ENCODE peak calls at places on chromosomes 7 and 10, in four cellular contexts. One of them, this sample, is unnamed.

GRCh38 chr7:109752068-109752467 is 1182.4 kb downstream of the DNAJB9 start:
- DNase-seq in neural crest cell: no peak
- DNase-seq in endodermal cell: no peak
- DNase-seq in transverse colon: no peak
- DNase-seq in this sample: no peak

GRCh38 chr7:21256310-21256877 is 171.5 kb upstream of the SP4 start:
- DNase-seq in transverse colon: no peak
- DNase-seq in endodermal cell: no peak
- DNase-seq in neural crest cell: no peak
- DNase-seq in this sample: no peak

GRCh38 chr7:150383710-150384397 is 4.7 kb downstream of the ZNF775 start:
- DNase-seq in transverse colon: peak; percentile 87
- DNase-seq in neural crest cell: peak; percentile 90
- DNase-seq in endodermal cell: peak; percentile 99
- DNase-seq in this sample: peak; percentile 97

GRCh38 chr10:99694171-99694570 is 34.9 kb downstream of the ENTPD7 start:
- DNase-seq in endodermal cell: no peak
- DNase-seq in transverse colon: no peak
- DNase-seq in neural crest cell: no peak
- DNase-seq in this sample: no peak

GRCh38 chr10:132669208-132669861 is 116.6 kb downstream of the NKX6-2 start:
- DNase-seq in endodermal cell: no peak
- DNase-seq in neural crest cell: no peak
- DNase-seq in transverse colon: no peak
- DNase-seq in this sample: no peak

GRCh38 chr7:94418851-94419250 is 24.2 kb downstream of the COL1A2 start:
- DNase-seq in transverse colon: no peak
- DNase-seq in neural crest cell: no peak
- DNase-seq in endodermal cell: no peak
- DNase-seq in this sample: no peak

GRCh38 chr7:95365151-95365550 is 31.0 kb downstream of the PON3 start:
- DNase-seq in transverse colon: no peak
- DNase-seq in neural crest cell: no peak
- DNase-seq in endodermal cell: no peak
- DNase-seq in this sample: no peak

GRCh38 chr10:68900427-68901105 is 549 bp upstream of the DDX50 start:
- DNase-seq in transverse colon: no peak
- DNase-seq in endodermal cell: no peak
- DNase-seq in neural crest cell: no peak
- DNase-seq in this sample: no peak

GRCh38 chr10:21912583-21912982 is 90.9 kb downstream of the DNAJC1 start:
- DNase-seq in neural crest cell: no peak
- DNase-seq in transverse colon: no peak
- DNase-seq in endodermal cell: peak; percentile 69
- DNase-seq in this sample: no peak

GRCh38 chr10:71582019-71582418 is 137.6 kb downstream of the C10orf105 start:
- DNase-seq in endodermal cell: peak; percentile 88
- DNase-seq in transverse colon: no peak
- DNase-seq in neural crest cell: peak; percentile 45
- DNase-seq in this sample: peak; percentile 72

GRCh38 chr10:33817647-33818046 is 483.2 kb upstream of the NRP1 start:
- DNase-seq in transverse colon: no peak
- DNase-seq in neural crest cell: no peak
- DNase-seq in endodermal cell: no peak
- DNase-seq in this sample: no peak

GRCh38 chr10:7529638-7530037 is 118.8 kb upstream of the SFMBT2 start:
- DNase-seq in transverse colon: no peak
- DNase-seq in endodermal cell: peak; percentile 83
- DNase-seq in neural crest cell: no peak
- DNase-seq in this sample: peak; percentile 59

GRCh38 chr7:69403169-69403568 is 195.1 kb upstream of the AUTS2 start:
- DNase-seq in endodermal cell: peak; percentile 63
- DNase-seq in neural crest cell: no peak
- DNase-seq in transverse colon: no peak
- DNase-seq in this sample: peak; percentile 75

GRCh38 chr7:25122373-25122772 is 2.7 kb downstream of the CYCS start:
- DNase-seq in endodermal cell: peak; percentile 3
- DNase-seq in neural crest cell: no peak
- DNase-seq in transverse colon: no peak
- DNase-seq in this sample: no peak

GRCh38 chr10:123269675-123270074 is 115.5 kb downstream of the BUB3 start:
- DNase-seq in neural crest cell: no peak
- DNase-seq in transverse colon: no peak
- DNase-seq in endodermal cell: no peak
- DNase-seq in this sample: no peak

GRCh38 chr7:79982151-79982770 is 152.4 kb upstream of the GNAI1 start:
- DNase-seq in endodermal cell: no peak
- DNase-seq in transverse colon: no peak
- DNase-seq in neural crest cell: no peak
- DNase-seq in this sample: no peak

GRCh38 chr10:42513921-42514320 is 124.4 kb downstream of the ZNF33B start:
- DNase-seq in neural crest cell: no peak
- DNase-seq in endodermal cell: no peak
- DNase-seq in transverse colon: no peak
- DNase-seq in this sample: no peak

GRCh38 chr7:55641273-55641691 is 69.0 kb upstream of the VOPP1 start:
- DNase-seq in transverse colon: peak; percentile 33
- DNase-seq in neural crest cell: no peak
- DNase-seq in endodermal cell: peak; percentile 64
- DNase-seq in this sample: peak; percentile 54

GRCh38 chr10:129764011-129764900 is 199.8 kb downstream of the EBF3 start:
- DNase-seq in transverse colon: peak; percentile 4
- DNase-seq in endodermal cell: peak; percentile 24
- DNase-seq in neural crest cell: no peak
- DNase-seq in this sample: no peak

GRCh38 chr10:127527891-127528290 is 21.2 kb upstream of the NPS start:
- DNase-seq in transverse colon: no peak
- DNase-seq in neural crest cell: no peak
- DNase-seq in endodermal cell: no peak
- DNase-seq in this sample: no peak

GRCh38 chr10:119090026-119090808 is 9.6 kb upstream of the EIF3A start:
- DNase-seq in endodermal cell: no peak
- DNase-seq in neural crest cell: no peak
- DNase-seq in transverse colon: peak; percentile 66
- DNase-seq in this sample: no peak

GRCh38 chr7:151631149-151631967 is 111.7 kb upstream of the RHEB start:
- DNase-seq in neural crest cell: no peak
- DNase-seq in transverse colon: no peak
- DNase-seq in endodermal cell: peak; percentile 75
- DNase-seq in this sample: no peak

GRCh38 chr10:130010653-130011052 is 46.6 kb upstream of the EBF3 start:
- DNase-seq in neural crest cell: no peak
- DNase-seq in endodermal cell: no peak
- DNase-seq in transverse colon: no peak
- DNase-seq in this sample: no peak

GRCh38 chr10:95242581-95243317 is 48.1 kb downstream of the PDLIM1 start:
- DNase-seq in neural crest cell: peak; percentile 62
- DNase-seq in transverse colon: no peak
- DNase-seq in endodermal cell: peak; percentile 82
- DNase-seq in this sample: peak; percentile 67

GRCh38 chr7:122402235-122402634 is 97.7 kb upstream of the FEZF1 start:
- DNase-seq in endodermal cell: peak; percentile 80
- DNase-seq in transverse colon: no peak
- DNase-seq in neural crest cell: no peak
- DNase-seq in this sample: peak; percentile 45

GRCh38 chr10:129918836-129919235 is 45.2 kb downstream of the EBF3 start:
- DNase-seq in endodermal cell: no peak
- DNase-seq in neural crest cell: no peak
- DNase-seq in transverse colon: no peak
- DNase-seq in this sample: no peak

This sample was measured in H7.